ENCODE peak calls at places on chromosomes 5 and 9, in six cellular contexts. G is transverse colon; X is stimulated activated CD4-positive, alpha-beta T cell treated with anti-CD3 and anti-CD28 coated beads, Interleukin-12 subunit alpha, Interleukin-12 subunit beta, amount 100 ng/mL, for 4 hours; L is AG10803; N is naive B cell; R is cardiac muscle cell. I is an unnamed sample.

GRCh38 chr9:121851641-121852091 is 200.2 kb downstream of the DAB2IP start:
- DNase-seq in G (no peak), X (no peak), L (no peak), N (no peak), R (peak; percentile 41), I (no peak)

GRCh38 chr5:146514575-146514974 is 1.4 kb downstream of the GPR151 start:
- DNase-seq in G (no peak), X (no peak), L (no peak), N (no peak), R (no peak), I (no peak)

GRCh38 chr9:78235296-78235770 is 542 bp upstream of the CEP78 start:
- DNase-seq in G (no peak), X (no peak), L (peak; percentile 49), N (no peak), R (peak; percentile 38), I (no peak)

GRCh38 chr5:27594141-27594540 is 555.8 kb upstream of the CDH9 start:
- DNase-seq in G (no peak), X (no peak), L (no peak), N (no peak), R (no peak), I (no peak)

GRCh38 chr9:14277202-14277601 is 36.7 kb downstream of the NFIB start:
- DNase-seq in G (no peak), X (no peak), L (peak; percentile 86), N (no peak), R (peak; percentile 87), I (no peak)

GRCh38 chr9:126497673-126498255 is 116.0 kb upstream of the LMX1B start:
- DNase-seq in G (no peak), X (no peak), L (no peak), N (no peak), R (no peak), I (no peak)

GRCh38 chr9:129263836-129264235 is 85.8 kb upstream of the IER5L start:
- DNase-seq in G (no peak), X (no peak), L (no peak), N (no peak), R (no peak), I (no peak)

GRCh38 chr9:95246547-95246946 is 71.0 kb downstream of the FANCC start:
- DNase-seq in G (no peak), X (no peak), L (no peak), N (no peak), R (no peak), I (no peak)

GRCh38 chr5:11038772-11039171 is 277.7 kb upstream of the DAP start:
- DNase-seq in G (no peak), X (no peak), L (no peak), N (no peak), R (no peak), I (no peak)

GRCh38 chr9:101923451-101923850 is 185.0 kb upstream of the GRIN3A start:
- DNase-seq in G (no peak), X (no peak), L (no peak), N (no peak), R (no peak), I (no peak)

GRCh38 chr9:29213374-29214161 is 1640.3 kb upstream of the C9orf72 start:
- DNase-seq in G (no peak), X (no peak), L (no peak), N (no peak), R (no peak), I (no peak)

GRCh38 chr5:173697931-173698579 is 81.6 kb upstream of the BOD1 start:
- DNase-seq in G (peak; percentile 29), X (no peak), L (no peak), N (no peak), R (no peak), I (no peak)

GRCh38 chr5:87042554-87042953 is 225.1 kb upstream of the RASA1 start:
- DNase-seq in G (no peak), X (no peak), L (no peak), N (no peak), R (no peak), I (no peak)

GRCh38 chr9:83330207-83331196 is 207.7 kb downstream of the FRMD3 start:
- DNase-seq in G (no peak), X (no peak), L (no peak), N (no peak), R (no peak), I (no peak)

GRCh38 chr5:40754381-40755092 is 1.2 kb downstream of the TTC33 start:
- DNase-seq in G (no peak), X (no peak), L (peak; percentile 41), N (no peak), R (peak; percentile 40), I (no peak)

GRCh38 chr9:136405481-136405880 is 4.9 kb downstream of the ENTR1 start:
- DNase-seq in G (no peak), X (no peak), L (no peak), N (no peak), R (no peak), I (no peak)

GRCh38 chr5:61289241-61289640 is 42.8 kb upstream of the ZSWIM6 start:
- DNase-seq in G (no peak), X (no peak), L (no peak), N (no peak), R (no peak), I (no peak)

GRCh38 chr9:94086468-94086867 is 2.2 kb downstream of the PTPDC1 start:
- DNase-seq in G (no peak), X (no peak), L (peak; percentile 61), N (no peak), R (peak; percentile 81), I (peak; percentile 10)

GRCh38 chr5:177620560-177620959 is 20.6 kb downstream of the B4GALT7 start:
- DNase-seq in G (no peak), X (no peak), L (no peak), N (no peak), R (no peak), I (no peak)

GRCh38 chr9:98161851-98162250 is 30.6 kb downstream of the CORO2A start:
- DNase-seq in G (no peak), X (no peak), L (no peak), N (no peak), R (no peak), I (no peak)

GRCh38 chr9:117775576-117775975 is 71.4 kb downstream of the TLR4 start:
- DNase-seq in G (no peak), X (no peak), L (no peak), N (no peak), R (no peak), I (no peak)

GRCh38 chr5:66346869-66347268 is 202.8 kb downstream of the SREK1 start:
- DNase-seq in G (no peak), X (no peak), L (no peak), N (no peak), R (no peak), I (no peak)

GRCh38 chr5:178081571-178082244 is 31.6 kb upstream of the N4BP3 start:
- DNase-seq in G (no peak), X (no peak), L (no peak), N (no peak), R (no peak), I (no peak)

GRCh38 chr9:131582466-131583341 is 37.4 kb downstream of the PRRT1B start:
- DNase-seq in G (no peak), X (no peak), L (no peak), N (no peak), R (no peak), I (no peak)

GRCh38 chr5:139747583-139748504 is 47.8 kb upstream of the PSD2 start:
- DNase-seq in G (peak; percentile 43), X (peak; percentile 43), L (peak; percentile 45), N (peak; percentile 70), R (peak; percentile 33), I (no peak)

GRCh38 chr9:6703898-6704639 is 53.7 kb upstream of the KDM4C start:
- DNase-seq in G (peak; percentile 91), X (peak; percentile 68), L (peak; percentile 74), N (peak; percentile 88), R (peak; percentile 93), I (peak; percentile 50)

GRCh38 chr5:89105171-89105695 is 222.2 kb upstream of the MEF2C start:
- DNase-seq in G (no peak), X (no peak), L (peak; percentile 28), N (no peak), R (no peak), I (no peak)

GRCh38 chr5:170848033-170848432 is 13.8 kb upstream of the RANBP17 start:
- DNase-seq in G (no peak), X (no peak), L (peak; percentile 18), N (no peak), R (no peak), I (no peak)

GRCh38 chr9:14910178-14910805 is at the start of gene FREM1:
- DNase-seq in G (peak; percentile 32), X (no peak), L (no peak), N (no peak), R (peak; percentile 67), I (peak; percentile 4)

GRCh38 chr9:34555002-34555348 is 32.2 kb upstream of the ENHO start:
- DNase-seq in G (no peak), X (no peak), L (no peak), N (no peak), R (no peak), I (no peak)

GRCh38 chr9:93650448-93650847 is 74.1 kb downstream of the PHF2 start:
- DNase-seq in G (peak; percentile 6), X (no peak), L (no peak), N (no peak), R (no peak), I (no peak)

GRCh38 chr5:172726966-172727365 is 44.0 kb downstream of the DUSP1 start:
- DNase-seq in G (no peak), X (no peak), L (no peak), N (no peak), R (no peak), I (no peak)